ENCODE peak calls at places on chromosome X, in four cellular contexts. D is A549, E is K562, Q is GM12878. M is an unnamed sample.
A peak's percentile ranks its signal among the peaks of the same experiment; 100 is the strongest.

GRCh38 chrX:141375011-141375730 is 132.9 kb upstream of the SPANXC start:
- DNase-seq in D (no peak), E (no peak), Q (no peak), M (peak; percentile 1)

GRCh38 chrX:37420179-37420578 is 71.0 kb downstream of the PRRG1 start:
- DNase-seq in D (no peak), E (no peak), Q (no peak), M (peak; percentile 10)

GRCh38 chrX:35726176-35726575 is 72.0 kb upstream of the MAGEB16 start:
- DNase-seq in D (peak; percentile 18), E (no peak), Q (no peak), M (peak; percentile 3)

GRCh38 chrX:45824471-45824870 is 623.8 kb upstream of the DIPK2B start:
- DNase-seq in D (peak; percentile 91), E (peak; percentile 11), Q (no peak), M (peak; percentile 96)

GRCh38 chrX:100376581-100376980 is 33.5 kb downstream of the PCDH19 start:
- DNase-seq in D (no peak), E (no peak), Q (no peak), M (peak; percentile 1)

GRCh38 chrX:50281253-50281652 is 76.7 kb downstream of the CCNB3 start:
- DNase-seq in D (no peak), E (no peak), Q (no peak), M (no peak)

GRCh38 chrX:39891781-39892180 is 206.0 kb downstream of the BCOR start:
- DNase-seq in D (no peak), E (no peak), Q (peak; percentile 67), M (no peak)

GRCh38 chrX:9392445-9392844 is 72.4 kb upstream of the TBL1X start:
- DNase-seq in D (no peak), E (no peak), Q (no peak), M (peak; percentile 58)

GRCh38 chrX:79462458-79462857 is 95.3 kb upstream of the ITM2A start:
- DNase-seq in D (no peak), E (no peak), Q (no peak), M (no peak)

GRCh38 chrX:151695583-151695930 is 299 bp downstream of the PRRG3 start:
- DNase-seq in D (no peak), E (no peak), Q (no peak), M (no peak)

GRCh38 chrX:131543774-131544173 is at the start of gene OR13H1:
- DNase-seq in D (no peak), E (no peak), Q (no peak), M (no peak)

GRCh38 chrX:46573896-46574336 is 351 bp downstream of the CHST7 start:
- DNase-seq in D (peak; percentile 83), E (no peak), Q (no peak), M (peak; percentile 48)

GRCh38 chrX:43643662-43644061 is 12.4 kb upstream of the MAOA start:
- DNase-seq in D (no peak), E (no peak), Q (no peak), M (no peak)

GRCh38 chrX:109856974-109857373 is 123.9 kb upstream of the ACSL4 start:
- DNase-seq in D (peak; percentile 18), E (peak; percentile 21), Q (no peak), M (peak; percentile 34)

GRCh38 chrX:45400380-45400779 is 199.7 kb upstream of the DIPK2B start:
- DNase-seq in D (no peak), E (no peak), Q (no peak), M (peak; percentile 40)

GRCh38 chrX:106201502-106202178 is 33.5 kb downstream of the PWWP3B start:
- DNase-seq in D (no peak), E (no peak), Q (no peak), M (no peak)

GRCh38 chrX:105552395-105552794 is 269.9 kb upstream of the NRK start:
- DNase-seq in D (peak; percentile 17), E (no peak), Q (no peak), M (no peak)

GRCh38 chrX:155888139-155888538 is 7.0 kb downstream of the VAMP7 start:
- DNase-seq in D (peak; percentile 60), E (no peak), Q (no peak), M (peak; percentile 87)

GRCh38 chrX:155148724-155149537 is 67.3 kb upstream of the VBP1 start:
- DNase-seq in D (peak; percentile 22), E (peak; percentile 23), Q (no peak), M (peak; percentile 11)

GRCh38 chrX:136933617-136934145 is 53.2 kb upstream of the RBMX start:
- DNase-seq in D (no peak), E (no peak), Q (no peak), M (no peak)

GRCh38 chrX:151596282-151596681 is 32.8 kb downstream of the PASD1 start:
- DNase-seq in D (no peak), E (no peak), Q (no peak), M (no peak)

GRCh38 chrX:7083468-7084396 is 63.8 kb upstream of the STS start:
- DNase-seq in D (peak; percentile 22), E (no peak), Q (peak; percentile 84), M (peak; percentile 98)

GRCh38 chrX:24498181-24498580 is 33.1 kb downstream of the PDK3 start:
- DNase-seq in D (peak; percentile 51), E (no peak), Q (no peak), M (no peak)

GRCh38 chrX:145729635-145730034 is 88.0 kb upstream of the SLITRK2 start:
- DNase-seq in D (no peak), E (no peak), Q (no peak), M (no peak)

GRCh38 chrX:69195197-69195596 is 29.9 kb upstream of the PJA1 start:
- DNase-seq in D (no peak), E (no peak), Q (no peak), M (no peak)

GRCh38 chrX:24146283-24146865 is 3.2 kb upstream of the ZFX start:
- DNase-seq in D (peak; percentile 52), E (no peak), Q (no peak), M (peak; percentile 22)

DNA sequence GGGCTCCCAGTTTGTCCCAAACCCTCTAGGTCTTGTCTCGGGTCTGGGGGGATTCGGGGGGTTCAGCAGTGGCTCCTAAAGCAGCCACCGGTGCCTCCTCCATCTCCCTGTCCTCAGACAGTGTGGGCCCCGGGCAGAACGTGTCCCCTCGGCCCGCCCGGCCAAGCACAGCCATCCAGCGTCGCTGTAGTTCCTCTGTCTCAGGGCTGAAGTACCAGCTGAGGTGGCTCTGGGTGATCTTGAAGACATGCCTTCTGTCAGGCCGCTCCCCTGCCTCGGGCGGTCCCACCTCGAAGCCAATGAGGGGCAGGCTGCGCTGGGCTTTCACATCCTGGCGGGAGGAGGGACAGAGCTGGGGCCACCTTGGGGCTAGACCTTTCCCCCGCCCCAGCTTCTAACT is 5.9 kb downstream of the TSR2 start:
- DNase-seq in D (no peak), E (no peak), Q (no peak), M (no peak)
- TF ChIP-seq ELK1 in D (no peak), E (no peak), Q (no peak), M (no peak)

GRCh38 chrX:18889346-18889745 is 94.6 kb downstream of the PHKA2 start:
- DNase-seq in D (no peak), E (no peak), Q (no peak), M (no peak)
- TF ChIP-seq ELK1 in D (no peak), E (no peak), Q (no peak), M (no peak)

DNA sequence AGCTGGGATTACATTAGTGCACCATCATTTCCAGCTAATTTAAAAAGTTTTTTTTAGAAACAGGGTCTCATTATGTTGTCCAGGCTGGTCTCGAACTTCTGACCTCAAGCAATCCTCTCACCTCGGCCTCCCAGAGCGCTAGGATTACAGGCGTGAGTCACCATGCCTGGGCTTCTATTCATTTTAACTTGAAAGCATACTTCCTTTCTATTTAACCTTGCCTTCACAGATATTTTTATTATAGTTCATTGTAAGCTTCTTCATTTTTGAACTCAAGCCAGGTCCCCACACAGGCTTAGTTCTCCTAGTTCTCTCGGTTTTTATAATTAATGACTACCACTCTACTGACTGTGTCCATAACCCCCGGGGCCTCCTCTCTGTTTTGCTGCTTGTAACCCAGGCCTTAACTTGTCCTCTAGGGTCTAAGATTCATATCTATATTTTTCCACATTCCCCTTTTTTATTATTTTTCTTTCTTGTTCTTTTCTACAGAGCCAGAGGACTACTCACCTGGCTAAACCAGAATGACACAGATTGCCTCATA is 50.7 kb downstream of the SNX12 start:
- DNase-seq in D (no peak), E (no peak), Q (no peak), M (peak; percentile 4)
- TF ChIP-seq ELK1 in D (no peak), E (no peak), Q (no peak), M (no peak)

DNA sequence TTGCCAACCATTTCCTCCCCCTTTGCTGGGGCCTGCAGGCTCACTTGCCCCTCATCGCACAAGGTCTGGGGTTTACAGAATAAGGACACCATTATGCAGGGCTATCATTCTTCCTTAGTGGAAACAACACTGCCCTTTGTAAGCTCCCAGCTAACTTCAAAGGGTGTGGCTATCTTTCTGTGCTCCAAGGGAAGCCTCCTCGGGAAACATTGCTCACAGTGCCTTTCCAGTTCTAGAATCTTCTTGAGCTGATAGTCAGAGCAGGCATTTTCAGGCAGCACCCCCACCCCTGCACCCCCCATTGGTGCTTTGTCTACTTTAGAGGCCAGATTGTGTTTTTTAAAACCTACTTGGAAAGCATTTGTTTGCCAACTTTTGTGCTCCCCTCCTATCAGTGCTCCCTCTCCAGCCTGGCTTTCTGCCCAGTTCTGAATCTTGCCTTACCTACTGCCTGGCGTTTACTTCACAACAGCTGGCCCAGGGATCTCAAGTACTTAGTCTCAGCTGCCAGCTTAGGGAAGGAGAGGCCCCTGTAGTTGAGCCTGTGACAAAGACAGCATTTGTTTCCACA is 53.5 kb downstream of the PLAC1 start:
- DNase-seq in D (peak; percentile 54), E (no peak), Q (no peak), M (peak; percentile 42)
- TF ChIP-seq ELK1 in D (no peak), E (no peak), Q (no peak), M (no peak)

DNA sequence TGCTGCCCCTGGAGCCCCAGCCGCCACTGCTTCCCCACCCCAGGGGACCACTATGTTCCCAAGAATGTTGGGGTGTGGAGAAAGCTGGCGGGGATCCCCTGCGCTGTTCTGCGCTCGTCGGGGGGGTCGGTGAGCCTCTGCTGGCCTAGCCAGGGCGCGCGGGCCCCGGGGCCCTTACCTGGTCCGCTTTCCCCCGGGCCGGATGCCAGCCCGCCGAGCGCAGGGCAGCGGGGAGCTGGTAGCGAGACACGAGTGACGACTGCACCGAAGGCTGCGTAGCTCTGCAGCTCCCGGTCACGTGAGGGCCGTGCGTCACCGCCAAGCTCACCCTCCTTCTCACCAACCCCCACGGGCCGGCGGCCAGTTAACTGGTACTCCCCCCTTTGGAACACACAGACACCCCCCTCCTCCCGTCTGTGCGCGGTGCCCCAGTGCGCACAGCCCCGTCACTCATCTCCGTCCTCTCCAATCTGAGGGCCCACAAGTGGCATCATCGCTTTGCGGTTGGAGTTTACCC is at the start of gene BEX1:
- DNase-seq in D (no peak), E (no peak), Q (no peak), M (no peak)
- TF ChIP-seq ELK1 in D (no peak), E (no peak), Q (no peak), M (no peak)

DNA sequence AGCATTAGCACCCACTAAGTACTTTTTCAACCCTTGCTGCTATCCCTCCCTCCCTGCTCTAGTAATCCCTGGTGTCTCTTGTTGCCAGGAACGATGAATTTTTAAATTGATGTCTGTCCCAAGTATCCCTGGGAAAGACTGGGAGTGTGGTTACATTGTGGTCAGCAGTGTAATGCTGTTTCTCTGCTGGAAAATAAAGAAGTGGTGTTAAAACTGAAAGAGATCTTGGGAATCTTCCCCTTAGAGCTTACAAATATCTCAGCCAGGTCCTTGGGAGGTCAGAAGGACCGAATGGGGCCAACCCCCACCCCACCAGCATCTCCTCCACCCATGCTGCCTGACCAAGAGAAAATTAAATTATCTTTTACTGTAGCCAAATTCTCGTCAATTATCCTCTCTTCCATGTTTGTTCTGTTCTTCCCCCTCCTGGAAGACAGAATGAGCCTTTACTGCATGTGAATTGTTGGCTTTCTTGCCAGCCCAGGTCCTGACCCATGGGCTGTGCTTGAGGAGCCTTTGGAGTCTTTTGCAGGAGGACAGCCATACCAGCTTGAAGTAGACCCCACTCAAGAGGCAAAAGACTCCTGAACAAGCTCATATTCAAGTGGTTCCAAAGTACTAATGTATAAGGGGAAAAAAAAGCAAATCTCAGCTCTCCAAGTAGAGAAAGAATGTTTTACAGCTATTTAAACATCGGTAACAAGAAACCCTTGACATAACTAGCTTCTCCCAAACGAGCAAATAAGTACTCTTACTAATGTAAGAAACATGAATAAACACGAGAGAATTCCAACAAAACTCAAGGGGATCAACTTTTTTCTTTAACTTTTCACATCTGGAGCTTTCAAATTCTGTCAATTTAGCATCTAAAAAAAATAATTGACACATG is 174.8 kb upstream of the MXRA5 start:
- DNase-seq in D (no peak), E (no peak), Q (no peak), M (peak; percentile 57)
- TF ChIP-seq ELK1 in D (no peak), E (no peak), Q (no peak), M (no peak)